ENCODE peak calls at places on chromosome 6, in seven cellular contexts. D is IMR-90; U is CD8-positive, alpha-beta T cell; R is left lung; M is RWPE2; K is A549; B is upper lobe of right lung. L is an unnamed sample.

GRCh38 chr6:35490821-35491557 is 5.9 kb downstream of the TEAD3 start:
- ATAC-seq in D (no peak), U (no peak), R (no peak), M (no peak), K (no peak), B (no peak), L (no peak)

GRCh38 chr6:158769696-158770446 is 49.3 kb downstream of the EZR start:
- ATAC-seq in D (no peak), U (no peak), R (no peak), M (no peak), K (peak), B (no peak), L (peak)

GRCh38 chr6:109373762-109374161 is 8.5 kb downstream of the CD164 start:
- ATAC-seq in D (no peak), U (peak), R (peak), M (no peak), K (no peak), B (peak), L (no peak)

GRCh38 chr6:119986934-119987549 is 637.5 kb upstream of the MAN1A1 start:
- ATAC-seq in D (no peak), U (no peak), R (no peak), M (peak), K (no peak), B (no peak), L (peak)

GRCh38 chr6:13404115-13404891 is 76.0 kb upstream of the TBC1D7 start:
- ATAC-seq in D (peak), U (no peak), R (peak), M (peak), K (no peak), B (peak), L (peak)

GRCh38 chr6:34792605-34793500 is 970 bp downstream of the BLTP3A start:
- ATAC-seq in D (peak), U (no peak), R (peak), M (peak), K (peak), B (peak), L (peak)

GRCh38 chr6:55276745-55277627 is 50.3 kb upstream of the GFRAL start:
- ATAC-seq in D (peak), U (no peak), R (peak), M (peak), K (peak), B (peak), L (no peak)

GRCh38 chr6:25147191-25147590 is 132.0 kb upstream of the CARMIL1 start:
- ATAC-seq in D (no peak), U (no peak), R (peak), M (no peak), K (no peak), B (peak), L (no peak)

GRCh38 chr6:101830501-101831031 is 437.1 kb downstream of the GRIK2 start:
- ATAC-seq in D (no peak), U (no peak), R (no peak), M (no peak), K (no peak), B (no peak), L (no peak)

GRCh38 chr6:82917346-82918064 is 148.1 kb downstream of the UBE3D start:
- ATAC-seq in D (no peak), U (no peak), R (no peak), M (peak), K (no peak), B (no peak), L (no peak)

GRCh38 chr6:40999498-41000070 is 39.4 kb downstream of the UNC5CL start:
- ATAC-seq in D (no peak), U (no peak), R (peak), M (peak), K (peak), B (peak), L (peak)

GRCh38 chr6:165872311-165872710 is 209.3 kb upstream of the PDE10A start:
- ATAC-seq in D (no peak), U (no peak), R (no peak), M (no peak), K (peak), B (no peak), L (no peak)

GRCh38 chr6:131918650-131919355 is 32.4 kb downstream of the CCN2 start:
- ATAC-seq in D (no peak), U (no peak), R (no peak), M (no peak), K (no peak), B (no peak), L (no peak)

GRCh38 chr6:17473554-17473953 is 80.2 kb downstream of the CAP2 start:
- ATAC-seq in D (no peak), U (no peak), R (no peak), M (no peak), K (no peak), B (no peak), L (peak)

GRCh38 chr6:119192200-119192599 is 113.7 kb upstream of the FAM184A start:
- ATAC-seq in D (no peak), U (peak), R (no peak), M (no peak), K (no peak), B (no peak), L (no peak)

GRCh38 chr6:13285705-13286104 is 42.6 kb downstream of the TBC1D7 start:
- ATAC-seq in D (no peak), U (no peak), R (no peak), M (no peak), K (no peak), B (peak), L (no peak)

DNA sequence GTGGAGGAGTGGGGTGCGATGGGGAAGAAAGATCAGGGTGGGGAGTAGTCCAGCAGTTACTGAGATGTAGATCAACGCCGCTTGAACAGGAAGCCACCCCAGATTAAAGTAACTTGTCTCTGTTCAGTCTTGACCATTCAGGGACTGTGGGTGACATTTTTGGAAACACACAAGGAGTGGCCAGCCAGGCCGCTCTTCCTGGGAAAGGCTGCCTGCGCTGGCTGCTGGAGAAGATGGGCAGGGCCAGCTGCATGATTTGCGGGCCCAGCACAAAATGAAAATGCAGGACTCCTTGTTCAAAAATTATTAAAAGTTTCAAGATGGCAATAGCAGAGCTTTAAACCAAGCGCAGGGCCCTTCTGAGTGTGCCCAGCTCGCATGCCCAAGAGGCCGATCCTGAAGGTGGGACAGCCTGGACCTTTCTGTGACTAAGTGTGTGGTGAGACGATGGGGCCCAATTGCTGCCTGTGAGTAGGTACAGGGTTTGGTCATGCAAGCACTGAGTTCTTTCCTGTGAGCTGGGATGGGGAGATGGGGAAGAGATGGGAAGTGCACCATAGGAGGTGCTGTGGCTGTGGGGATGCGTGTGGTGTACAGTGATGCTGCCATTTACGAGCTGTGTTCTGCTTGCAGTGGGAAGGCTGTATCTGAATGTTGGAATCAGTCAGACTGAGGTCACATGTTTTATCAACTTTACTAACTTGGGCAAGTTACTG is 51.3 kb downstream of the DAAM2 start:
- ATAC-seq in D (no peak), U (no peak), R (no peak), M (no peak), K (peak), B (no peak), L (no peak)
- TF ChIP-seq CTCF in D (no peak), U (no peak), R (no peak), M (no peak), K (no peak), B (no peak), L (no peak)

GRCh38 chr6:33631971-33632585 is 11.0 kb downstream of the ITPR3 start:
- ATAC-seq in D (no peak), U (no peak), R (no peak), M (no peak), K (no peak), B (no peak), L (no peak)

GRCh38 chr6:33633084-33633461 is 12.0 kb downstream of the ITPR3 start:
- ATAC-seq in D (no peak), U (no peak), R (no peak), M (peak), K (peak), B (no peak), L (no peak)

GRCh38 chr6:33634203-33634727 is 13.1 kb downstream of the ITPR3 start:
- ATAC-seq in D (peak), U (no peak), R (peak), M (no peak), K (peak), B (peak), L (no peak)

GRCh38 chr6:33633462-33634158 is 12.5 kb downstream of the ITPR3 start:
- ATAC-seq in D (peak), U (peak), R (peak), M (peak), K (peak), B (peak), L (peak)

GRCh38 chr6:33632603-33633039 is 11.5 kb downstream of the ITPR3 start:
- ATAC-seq in D (peak), U (peak), R (peak), M (peak), K (peak), B (peak), L (no peak)
- H3K4me3 ChIP-seq in D (no peak), U (peak), R (no peak), M (no peak), K (no peak), B (no peak), L (no peak)

DNA sequence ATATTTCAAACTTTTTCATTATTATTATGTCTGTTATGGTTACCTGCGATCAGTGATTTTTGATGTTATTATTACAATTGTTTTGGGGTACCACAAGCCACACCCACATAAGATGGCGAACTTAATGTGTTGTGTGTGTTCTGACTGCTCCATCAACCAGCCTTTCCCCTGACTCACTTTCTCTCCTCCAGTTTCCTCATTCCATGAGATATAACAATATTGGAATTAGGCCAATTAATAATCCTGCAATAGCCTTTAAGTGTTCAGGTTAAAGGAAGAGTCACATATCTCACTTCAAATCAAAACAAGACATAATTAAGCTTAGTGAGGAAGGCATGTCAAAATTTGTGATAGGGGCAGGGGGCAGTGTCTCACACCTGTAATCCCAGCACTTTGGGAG is 16.3 kb upstream of the POPDC3 start:
- ATAC-seq in D (no peak), U (no peak), R (no peak), M (peak), K (no peak), B (no peak), L (no peak)
- TF ChIP-seq CTCF in D (no peak), U (no peak), R (no peak), M (no peak), K (no peak), B (no peak), L (no peak)

GRCh38 chr6:135667694-135668455 is 170.3 kb upstream of the AHI1 start:
- ATAC-seq in D (peak), U (no peak), R (peak), M (peak), K (peak), B (peak), L (peak)
- H3K4me3 ChIP-seq in D (no peak), U (no peak), R (no peak), M (no peak), K (no peak), B (no peak), L (peak)

DNA sequence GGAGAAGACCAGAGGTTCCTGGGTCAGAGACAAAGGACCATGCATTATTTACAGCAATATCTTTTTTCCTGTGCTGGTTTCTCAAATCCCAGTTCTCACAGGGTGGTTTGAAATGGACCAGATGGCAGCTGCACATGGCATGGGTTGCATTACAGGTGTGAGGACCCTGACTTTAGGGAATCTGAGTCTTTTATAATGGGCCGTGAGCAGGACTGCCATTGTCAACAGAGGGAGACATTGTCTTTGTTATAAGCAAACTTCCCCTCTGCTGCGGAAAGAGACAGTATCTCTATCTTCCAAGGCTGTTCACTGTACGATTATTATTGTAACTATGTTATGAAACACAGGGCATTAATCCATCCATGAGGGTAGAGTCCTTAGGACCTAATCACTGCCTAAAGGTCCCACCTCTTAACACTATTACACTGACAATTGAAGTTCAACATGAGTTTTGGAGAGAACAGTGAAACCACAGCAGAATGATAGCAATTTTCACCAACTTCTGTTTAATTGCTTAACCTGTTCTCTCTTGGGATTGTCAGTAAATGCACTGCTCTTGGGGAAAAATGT is 156.1 kb upstream of the AGPAT4 start:
- ATAC-seq in D (no peak), U (no peak), R (no peak), M (no peak), K (peak), B (no peak), L (no peak)
- TF ChIP-seq CTCF in D (no peak), U (no peak), R (no peak), M (peak), K (no peak), B (peak), L (peak)

DNA sequence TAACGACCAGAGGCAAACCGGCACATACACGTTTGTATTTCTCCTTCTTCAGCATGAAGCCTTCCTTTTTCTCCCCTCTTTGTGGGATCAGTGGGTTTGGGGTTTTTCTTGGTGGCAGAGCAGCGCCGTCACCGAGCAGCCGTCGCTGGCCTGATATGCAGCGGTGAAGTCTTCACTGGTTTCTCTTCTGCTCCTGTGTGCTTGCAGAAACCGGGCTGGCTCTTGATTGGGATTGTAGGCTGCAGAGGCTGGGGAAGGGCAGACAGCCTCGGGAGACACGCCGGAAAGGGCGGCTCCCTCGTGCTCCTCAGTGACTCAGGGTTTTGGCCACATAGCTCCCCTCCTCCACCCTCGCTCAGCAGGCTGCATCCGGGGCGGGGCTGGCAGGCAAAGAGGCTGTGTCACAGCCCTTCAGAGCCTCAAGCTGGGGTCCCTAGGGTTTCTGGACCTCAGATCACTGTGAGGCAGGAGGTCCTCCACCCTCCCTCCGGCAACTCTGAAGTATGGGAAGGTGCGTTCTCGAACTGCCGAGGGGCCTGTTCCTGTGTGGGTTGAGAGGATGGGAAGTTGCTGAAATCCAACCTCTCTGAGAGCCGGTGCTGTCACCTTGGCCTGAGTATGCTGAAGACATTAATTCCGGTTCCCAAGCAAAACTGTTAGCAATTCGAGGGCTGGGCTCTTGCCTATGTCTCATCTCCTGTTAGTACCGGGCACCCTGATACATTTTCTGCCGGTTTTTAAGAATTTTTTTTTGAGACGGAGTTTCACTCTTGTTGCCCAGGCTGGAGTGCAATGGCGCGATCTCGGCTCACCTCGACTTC is 24.2 kb downstream of the NQO2 start:
- ATAC-seq in D (peak), U (peak), R (peak), M (peak), K (peak), B (peak), L (peak)
- H3K4me3 ChIP-seq in D (peak), U (peak), R (peak), M (peak), K (peak), B (peak), L (peak)

DNA sequence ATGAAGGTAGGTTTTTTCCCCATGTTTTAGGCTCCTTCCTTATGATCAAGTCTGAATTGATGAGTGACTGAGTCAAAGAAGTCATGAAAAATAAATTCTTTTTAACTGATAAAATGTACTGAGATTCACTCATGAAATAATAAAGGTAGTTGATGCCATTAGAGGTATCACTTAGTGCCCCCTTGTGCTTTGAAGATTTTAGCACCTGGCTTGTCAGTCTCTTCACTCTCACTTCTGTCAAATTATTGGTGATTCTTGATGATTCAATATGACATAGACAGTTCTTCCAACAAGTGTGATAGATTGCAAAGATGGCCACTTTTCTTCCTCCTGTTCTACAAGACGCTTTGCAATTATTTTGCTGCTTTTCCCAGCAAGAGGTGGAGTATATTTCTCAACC is 4.2 kb upstream of the DLK2 start:
- ATAC-seq in D (no peak), U (no peak), R (no peak), M (no peak), K (no peak), B (no peak), L (no peak)
- TF ChIP-seq CTCF in D (no peak), U (no peak), R (no peak), M (no peak), K (no peak), B (no peak), L (no peak)

GRCh38 chr6:106518748-106519147 is 110.5 kb downstream of the RTN4IP1 start:
- ATAC-seq in D (no peak), U (no peak), R (no peak), M (no peak), K (no peak), B (no peak), L (no peak)
- H3K4me3 ChIP-seq in D (no peak), U (peak), R (no peak), M (no peak), K (no peak), B (no peak), L (no peak)

GRCh38 chr6:157069585-157069984 is 253.7 kb downstream of the TMEM242 start:
- ATAC-seq in D (no peak), U (no peak), R (peak), M (no peak), K (no peak), B (peak), L (no peak)
- TF ChIP-seq CTCF in D (no peak), U (no peak), R (no peak), M (no peak), K (no peak), B (no peak), L (no peak)

L was measured in gastroesophageal sphincter.